ENCODE peak calls at places on chromosome 6, in five cellular contexts. One of them, this sample, is unnamed. For H3K36me3, the result is how much of the 10 kb centered on the place peaks cover.

GRCh38 chr6:51559059-51559458 is 528.4 kb downstream of the PKHD1 start:
- DNase-seq in hepatocyte: peak
- DNase-seq in adrenal gland: no peak
- DNase-seq in lower lobe of right lung: no peak
- DNase-seq in tibial artery: no peak
- DNase-seq in this sample: no peak

GRCh38 chr6:112187736-112188135 is 66.6 kb downstream of the LAMA4 start:
- DNase-seq in adrenal gland: no peak
- DNase-seq in lower lobe of right lung: no peak
- DNase-seq in tibial artery: no peak
- DNase-seq in hepatocyte: no peak
- DNase-seq in this sample: no peak

GRCh38 chr6:1797801-1798200 is 188.1 kb downstream of the FOXC1 start:
- DNase-seq in tibial artery: no peak
- DNase-seq in adrenal gland: no peak
- DNase-seq in hepatocyte: no peak
- DNase-seq in lower lobe of right lung: no peak
- DNase-seq in this sample: no peak

GRCh38 chr6:38708483-38708882 is 5.5 kb upstream of the GLO1 start:
- DNase-seq in tibial artery: no peak
- DNase-seq in hepatocyte: no peak
- DNase-seq in lower lobe of right lung: no peak
- DNase-seq in adrenal gland: no peak
- DNase-seq in this sample: no peak

GRCh38 chr6:2432258-2432657 is 186.9 kb upstream of the GMDS start:
- DNase-seq in adrenal gland: no peak
- DNase-seq in tibial artery: no peak
- DNase-seq in lower lobe of right lung: no peak
- DNase-seq in hepatocyte: peak
- DNase-seq in this sample: no peak

GRCh38 chr6:21103626-21104224 is 489.8 kb upstream of the SOX4 start:
- DNase-seq in tibial artery: no peak
- DNase-seq in hepatocyte: no peak
- DNase-seq in adrenal gland: no peak
- DNase-seq in lower lobe of right lung: no peak
- DNase-seq in this sample: no peak

GRCh38 chr6:18263561-18264337 is 581 bp downstream of the DEK start:
- DNase-seq in adrenal gland: peak
- DNase-seq in tibial artery: peak
- DNase-seq in hepatocyte: peak
- DNase-seq in lower lobe of right lung: peak
- DNase-seq in this sample: peak

GRCh38 chr6:126748141-126748540 is 370.3 kb upstream of the RSPO3 start:
- DNase-seq in tibial artery: no peak
- DNase-seq in lower lobe of right lung: no peak
- DNase-seq in hepatocyte: no peak
- DNase-seq in adrenal gland: no peak
- DNase-seq in this sample: no peak

GRCh38 chr6:19333936-19334335 is 503.2 kb upstream of the ID4 start:
- DNase-seq in tibial artery: no peak
- DNase-seq in adrenal gland: no peak
- DNase-seq in lower lobe of right lung: no peak
- DNase-seq in hepatocyte: peak
- DNase-seq in this sample: no peak

GRCh38 chr6:1600764-1601615 is 8.7 kb upstream of the FOXC1 start:
- DNase-seq in tibial artery: no peak
- DNase-seq in adrenal gland: no peak
- DNase-seq in hepatocyte: no peak
- DNase-seq in lower lobe of right lung: no peak
- DNase-seq in this sample: no peak

DNA sequence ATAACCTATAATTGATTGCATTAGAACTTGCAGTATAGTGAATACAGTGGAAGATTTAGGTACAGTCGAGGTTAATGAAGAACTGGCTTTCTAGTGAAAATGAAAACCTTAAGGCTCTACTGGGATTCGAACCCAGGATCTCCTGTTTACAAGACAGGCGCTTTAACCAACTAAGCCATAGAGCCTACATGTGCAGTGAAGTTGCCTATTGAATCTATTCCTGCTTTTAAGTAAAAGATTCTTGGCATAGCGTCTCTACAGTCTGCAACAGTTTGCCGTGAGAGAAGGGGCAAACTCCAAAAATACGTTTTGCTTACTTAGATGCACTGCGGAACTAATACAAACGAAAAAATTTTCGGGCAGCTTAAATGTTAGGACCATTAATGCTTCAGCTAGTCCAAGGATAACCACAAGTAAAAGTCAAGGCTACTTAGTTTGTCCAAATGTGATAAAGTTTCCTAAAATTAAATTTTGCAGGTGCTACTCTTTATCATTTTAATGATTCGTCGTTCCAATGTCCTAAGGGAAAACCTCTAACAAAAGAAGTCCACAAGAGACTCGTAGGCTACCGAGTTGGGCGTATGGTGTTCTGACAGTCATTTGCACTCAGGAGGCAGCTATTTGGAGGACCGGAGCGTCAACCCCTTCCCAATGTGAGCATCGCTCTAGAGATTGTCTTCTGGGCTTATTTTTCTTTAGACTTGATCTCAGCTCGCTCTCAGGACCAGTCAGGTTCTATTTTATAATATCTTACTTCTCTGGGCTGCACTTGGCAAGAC is 31.3 kb upstream of the ZSCAN23 start:
- DNase-seq in hepatocyte: peak
- DNase-seq in tibial artery: no peak
- DNase-seq in lower lobe of right lung: no peak
- DNase-seq in adrenal gland: no peak
- DNase-seq in this sample: no peak
- H3K4me3 ChIP-seq in hepatocyte: peak
- H3K4me3 ChIP-seq in tibial artery: no peak
- H3K4me3 ChIP-seq in lower lobe of right lung: no peak
- H3K4me3 ChIP-seq in adrenal gland: no peak
- H3K4me3 ChIP-seq in this sample: peak

DNA sequence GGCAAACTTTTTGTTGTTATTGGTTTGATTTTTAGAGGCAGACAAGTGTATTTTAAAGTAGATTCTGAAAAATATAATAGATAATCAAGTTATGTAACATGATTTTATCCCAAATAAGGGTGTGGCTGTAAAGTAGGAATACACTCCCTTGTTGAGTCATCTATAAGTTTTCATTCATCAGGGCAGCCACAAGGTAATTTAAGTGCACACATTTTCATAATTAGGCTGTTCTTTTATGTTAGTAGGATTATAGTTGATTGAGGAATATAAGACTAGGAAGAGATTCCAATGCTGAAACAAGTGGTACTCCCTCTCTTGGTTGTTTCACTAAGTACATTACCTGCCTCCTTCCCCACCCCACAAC is 86.2 kb upstream of the HMGCLL1 start:
- DNase-seq in lower lobe of right lung: no peak
- DNase-seq in adrenal gland: no peak
- DNase-seq in hepatocyte: no peak
- DNase-seq in tibial artery: no peak
- DNase-seq in this sample: no peak
- TF ChIP-seq CTCF in lower lobe of right lung: no peak
- TF ChIP-seq CTCF in adrenal gland: no peak
- TF ChIP-seq CTCF in hepatocyte: no peak
- TF ChIP-seq CTCF in tibial artery: no peak
- TF ChIP-seq CTCF in this sample: no peak

GRCh38 chr6:119195204-119195603 is 116.7 kb upstream of the FAM184A start:
- DNase-seq in tibial artery: no peak
- DNase-seq in adrenal gland: no peak
- DNase-seq in hepatocyte: no peak
- DNase-seq in lower lobe of right lung: no peak
- DNase-seq in this sample: no peak

GRCh38 chr6:119200774-119201173 is 122.3 kb upstream of the FAM184A start:
- DNase-seq in lower lobe of right lung: no peak
- DNase-seq in hepatocyte: no peak
- DNase-seq in adrenal gland: no peak
- DNase-seq in tibial artery: no peak
- DNase-seq in this sample: no peak

GRCh38 chr6:119196732-119197131 is 118.3 kb upstream of the FAM184A start:
- DNase-seq in lower lobe of right lung: no peak
- DNase-seq in hepatocyte: no peak
- DNase-seq in adrenal gland: no peak
- DNase-seq in tibial artery: no peak
- DNase-seq in this sample: no peak

GRCh38 chr6:119195848-119196247 is 117.4 kb upstream of the FAM184A start:
- DNase-seq in adrenal gland: no peak
- DNase-seq in tibial artery: no peak
- DNase-seq in lower lobe of right lung: no peak
- DNase-seq in hepatocyte: no peak
- DNase-seq in this sample: no peak

GRCh38 chr6:119197271-119197670 is 118.8 kb upstream of the FAM184A start:
- DNase-seq in hepatocyte: no peak
- DNase-seq in lower lobe of right lung: no peak
- DNase-seq in adrenal gland: no peak
- DNase-seq in tibial artery: no peak
- DNase-seq in this sample: no peak
- H3K36me3 ChIP-seq in hepatocyte: under half
- H3K36me3 ChIP-seq in lower lobe of right lung: under half
- H3K36me3 ChIP-seq in adrenal gland: under half
- H3K36me3 ChIP-seq in tibial artery: under half
- H3K36me3 ChIP-seq in this sample: under half

GRCh38 chr6:142075516-142076101 is 57.1 kb upstream of the GJE1 start:
- DNase-seq in hepatocyte: no peak
- DNase-seq in tibial artery: no peak
- DNase-seq in lower lobe of right lung: no peak
- DNase-seq in adrenal gland: no peak
- DNase-seq in this sample: no peak

GRCh38 chr6:142074516-142074915 is 58.2 kb upstream of the GJE1 start:
- DNase-seq in adrenal gland: no peak
- DNase-seq in hepatocyte: no peak
- DNase-seq in lower lobe of right lung: no peak
- DNase-seq in tibial artery: no peak
- DNase-seq in this sample: no peak

GRCh38 chr6:142079130-142079529 is 53.6 kb upstream of the GJE1 start:
- DNase-seq in adrenal gland: no peak
- DNase-seq in hepatocyte: no peak
- DNase-seq in tibial artery: no peak
- DNase-seq in lower lobe of right lung: no peak
- DNase-seq in this sample: no peak
- H3K4me3 ChIP-seq in adrenal gland: no peak
- H3K4me3 ChIP-seq in hepatocyte: no peak
- H3K4me3 ChIP-seq in tibial artery: no peak
- H3K4me3 ChIP-seq in lower lobe of right lung: no peak
- H3K4me3 ChIP-seq in this sample: no peak

GRCh38 chr6:33390767-33391277 is 801 bp upstream of the KIFC1 start:
- DNase-seq in hepatocyte: no peak
- DNase-seq in lower lobe of right lung: no peak
- DNase-seq in adrenal gland: no peak
- DNase-seq in tibial artery: no peak
- DNase-seq in this sample: no peak
- TF ChIP-seq CTCF in hepatocyte: no peak
- TF ChIP-seq CTCF in lower lobe of right lung: no peak
- TF ChIP-seq CTCF in adrenal gland: no peak
- TF ChIP-seq CTCF in tibial artery: no peak
- TF ChIP-seq CTCF in this sample: no peak

GRCh38 chr6:13624871-13625288 is 9.7 kb downstream of the NOL7 start:
- DNase-seq in adrenal gland: peak
- DNase-seq in hepatocyte: peak
- DNase-seq in tibial artery: no peak
- DNase-seq in lower lobe of right lung: no peak
- DNase-seq in this sample: no peak
- H3K36me3 ChIP-seq in adrenal gland: under half
- H3K36me3 ChIP-seq in hepatocyte: under half
- H3K36me3 ChIP-seq in tibial artery: half or more
- H3K36me3 ChIP-seq in lower lobe of right lung: half or more
- H3K36me3 ChIP-seq in this sample: half or more

GRCh38 chr6:139159016-139159415 is 24.1 kb downstream of the HECA start:
- DNase-seq in hepatocyte: no peak
- DNase-seq in lower lobe of right lung: no peak
- DNase-seq in tibial artery: no peak
- DNase-seq in adrenal gland: peak
- DNase-seq in this sample: no peak

GRCh38 chr6:139161817-139162284 is 27.0 kb downstream of the HECA start:
- DNase-seq in adrenal gland: peak
- DNase-seq in hepatocyte: no peak
- DNase-seq in tibial artery: no peak
- DNase-seq in lower lobe of right lung: no peak
- DNase-seq in this sample: no peak

GRCh38 chr6:139164001-139164400 is 29.1 kb downstream of the HECA start:
- DNase-seq in tibial artery: no peak
- DNase-seq in lower lobe of right lung: no peak
- DNase-seq in adrenal gland: no peak
- DNase-seq in hepatocyte: no peak
- DNase-seq in this sample: no peak

GRCh38 chr6:139165324-139165723 is 30.4 kb downstream of the HECA start:
- DNase-seq in tibial artery: no peak
- DNase-seq in lower lobe of right lung: no peak
- DNase-seq in hepatocyte: no peak
- DNase-seq in adrenal gland: no peak
- DNase-seq in this sample: no peak

DNA sequence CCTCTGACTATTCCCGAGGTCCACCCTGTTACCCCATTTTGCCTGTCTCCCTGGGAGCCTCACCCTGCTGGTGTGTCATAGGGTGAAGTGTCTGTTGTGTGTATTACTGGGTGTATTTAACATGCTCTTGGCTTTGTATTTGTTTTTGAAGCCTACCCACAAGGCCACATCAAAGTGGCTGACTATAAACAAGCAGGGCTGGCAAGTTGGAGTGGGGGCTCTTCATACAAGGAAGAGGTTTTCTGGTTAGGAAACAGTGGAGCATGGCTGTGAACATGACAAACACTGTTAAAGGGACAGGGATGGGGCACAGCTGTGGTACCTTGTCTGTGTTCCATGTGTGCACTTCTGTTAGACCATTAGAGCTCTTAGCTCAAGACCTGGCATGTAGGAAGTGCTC is 26.3 kb downstream of the HECA start:
- DNase-seq in adrenal gland: no peak
- DNase-seq in lower lobe of right lung: no peak
- DNase-seq in tibial artery: no peak
- DNase-seq in hepatocyte: no peak
- DNase-seq in this sample: no peak
- H3K4me3 ChIP-seq in adrenal gland: no peak
- H3K4me3 ChIP-seq in lower lobe of right lung: no peak
- H3K4me3 ChIP-seq in tibial artery: no peak
- H3K4me3 ChIP-seq in hepatocyte: no peak
- H3K4me3 ChIP-seq in this sample: no peak

GRCh38 chr6:43262000-43262779 is 18.9 kb downstream of the TTBK1 start:
- DNase-seq in adrenal gland: no peak
- DNase-seq in hepatocyte: peak
- DNase-seq in lower lobe of right lung: no peak
- DNase-seq in tibial artery: no peak
- DNase-seq in this sample: no peak
- TF ChIP-seq CTCF in adrenal gland: no peak
- TF ChIP-seq CTCF in hepatocyte: no peak
- TF ChIP-seq CTCF in lower lobe of right lung: no peak
- TF ChIP-seq CTCF in tibial artery: no peak
- TF ChIP-seq CTCF in this sample: no peak

DNA sequence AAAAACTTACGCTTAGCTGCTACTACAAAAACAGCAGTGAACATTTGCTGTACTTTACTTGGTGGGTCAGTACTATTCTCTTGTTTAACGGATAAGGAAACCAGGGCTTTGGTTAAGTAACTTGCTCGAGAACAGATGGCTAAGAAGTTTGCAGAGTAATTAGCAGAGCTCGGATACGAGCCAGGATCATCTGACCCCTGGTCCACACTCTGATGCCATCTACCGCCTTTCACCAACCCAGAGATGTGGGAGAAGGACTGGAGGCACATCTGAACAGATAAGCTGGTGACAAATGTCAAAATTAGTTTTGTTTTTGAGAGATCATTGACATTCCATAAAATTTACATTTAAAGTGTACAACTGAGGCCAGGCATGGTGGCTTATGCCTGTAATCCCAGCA is 18.9 kb upstream of the RPL7L1 start:
- DNase-seq in lower lobe of right lung: no peak
- DNase-seq in adrenal gland: no peak
- DNase-seq in tibial artery: no peak
- DNase-seq in hepatocyte: no peak
- DNase-seq in this sample: no peak
- H3K36me3 ChIP-seq in lower lobe of right lung: half or more
- H3K36me3 ChIP-seq in adrenal gland: under half
- H3K36me3 ChIP-seq in tibial artery: half or more
- H3K36me3 ChIP-seq in hepatocyte: under half
- H3K36me3 ChIP-seq in this sample: under half